ENCODE peak calls at places on chromosomes 13 and 19, in five cellular contexts. B is mesendoderm, F is HepG2, C is A549, S is H9. R is an unnamed sample.

GRCh38 chr13:32376642-32377418 is 51.1 kb downstream of the N4BP2L1 start:
- DNase-seq in F (no peak), C (no peak), S (no peak), B (no peak), R (no peak)

GRCh38 chr13:51614350-51614786 is 30.1 kb downstream of the WDFY2 start:
- DNase-seq in F (no peak), C (no peak), B (peak; percentile 31), S (no peak), R (peak; percentile 76)

GRCh38 chr19:49983645-49984229 is 22.8 kb upstream of the SIGLEC11 start:
- DNase-seq in C (peak; percentile 57), F (peak; percentile 58), S (peak; percentile 55), B (peak; percentile 37), R (peak; percentile 79)

GRCh38 chr13:89163081-89163480 is 1491.9 kb downstream of the SLITRK5 start:
- DNase-seq in S (no peak), C (no peak), B (no peak), F (no peak), R (no peak)

GRCh38 chr13:113742000-113742441 is 17.0 kb upstream of the TMEM255B start:
- DNase-seq in S (peak; percentile 63), B (peak; percentile 50), F (peak; percentile 95), C (peak; percentile 24), R (no peak)

GRCh38 chr19:19866599-19867248 is 1.0 kb downstream of the ZNF253 start:
- DNase-seq in F (peak; percentile 58), B (peak; percentile 95), S (peak; percentile 86), C (no peak), R (peak; percentile 84)

GRCh38 chr19:497476-497860 is 1.2 kb downstream of the MADCAM1 start:
- DNase-seq in S (no peak), B (no peak), F (no peak), C (no peak), R (no peak)

GRCh38 chr19:6412111-6412999 is 12.3 kb downstream of the KHSRP start:
- DNase-seq in F (peak; percentile 49), C (peak; percentile 31), S (peak; percentile 90), B (peak; percentile 67), R (peak; percentile 60)

GRCh38 chr13:41847216-41847615 is 113.7 kb downstream of the VWA8 start:
- DNase-seq in C (no peak), F (no peak), B (no peak), S (no peak), R (no peak)

GRCh38 chr19:1401138-1401888 is at the start of gene GAMT:
- DNase-seq in C (no peak), F (no peak), S (no peak), B (peak; percentile 40), R (peak; percentile 62)

GRCh38 chr13:60227168-60227567 is 63.4 kb upstream of the DIAPH3 start:
- DNase-seq in F (no peak), C (no peak), B (no peak), S (no peak), R (no peak)

GRCh38 chr19:18675779-18676178 is 7.7 kb upstream of the CRTC1 start:
- DNase-seq in F (no peak), C (no peak), B (peak; percentile 43), S (peak; percentile 56), R (peak; percentile 48)

GRCh38 chr13:50386527-50387123 is 371.4 kb downstream of the KCNRG start:
- DNase-seq in S (no peak), B (peak; percentile 22), F (no peak), C (no peak), R (no peak)

GRCh38 chr13:71760226-71760591 is 106.8 kb downstream of the DACH1 start:
- DNase-seq in S (no peak), F (no peak), B (no peak), C (no peak), R (no peak)
- H3K4me2 ChIP-seq in S (peak overlapping the region; percentile 39), F (no peak overlapping the region), B (no peak overlapping the region), C (no peak overlapping the region), R (no peak overlapping the region)

GRCh38 chr13:30864352-30865130 is 41.5 kb upstream of the MEDAG start:
- DNase-seq in S (no peak), C (no peak), B (peak; percentile 78), F (no peak), R (no peak)

GRCh38 chr13:30861836-30862467 is 44.1 kb upstream of the MEDAG start:
- DNase-seq in C (no peak), S (no peak), F (no peak), B (no peak), R (no peak)

GRCh38 chr13:30862707-30863106 is 43.4 kb upstream of the MEDAG start:
- DNase-seq in C (no peak), S (no peak), F (no peak), B (peak; percentile 42), R (no peak)

GRCh38 chr13:30863796-30864195 is 42.3 kb upstream of the MEDAG start:
- DNase-seq in S (peak; percentile 45), C (no peak), F (no peak), B (peak; percentile 39), R (no peak)

DNA sequence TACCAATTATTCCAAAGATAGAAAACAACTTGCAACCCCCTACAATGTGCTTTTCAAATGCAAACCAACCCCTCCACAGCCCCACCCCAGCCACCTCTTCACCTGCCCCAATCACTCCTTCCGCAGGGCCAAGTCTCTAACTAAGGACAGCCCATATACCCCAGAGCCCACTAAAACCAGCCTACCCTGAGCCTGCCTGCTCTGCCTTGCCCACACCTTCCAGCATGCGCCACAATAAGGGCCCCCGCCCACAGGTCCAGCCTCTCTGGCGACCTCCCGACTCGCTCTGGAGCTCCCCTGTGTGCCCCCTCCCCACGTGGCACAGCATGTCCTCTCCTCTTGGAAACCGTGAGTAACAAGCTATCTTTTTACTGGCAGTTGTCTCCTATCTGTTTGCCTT is 42.8 kb upstream of the MEDAG start:
- DNase-seq in C (no peak), F (no peak), S (peak; percentile 91), B (peak; percentile 53), R (no peak)
- H3K4me2 ChIP-seq in C (no peak overlapping the region), F (no peak overlapping the region), S (peak overlapping the region; percentile 98), B (peak overlapping the region; percentile 19), R (no peak overlapping the region)

GRCh38 chr13:97327071-97327470 is 104.9 kb downstream of the MBNL2 start:
- DNase-seq in C (no peak), S (no peak), F (no peak), B (no peak), R (no peak)

GRCh38 chr13:97329331-97329730 is 104.6 kb upstream of the RAP2A start:
- DNase-seq in F (no peak), B (peak; percentile 44), C (no peak), S (no peak), R (no peak)

GRCh38 chr13:97330448-97330847 is 103.5 kb upstream of the RAP2A start:
- DNase-seq in B (no peak), S (no peak), C (no peak), F (no peak), R (no peak)

GRCh38 chr13:97327521-97328221 is 105.5 kb downstream of the MBNL2 start:
- DNase-seq in B (no peak), C (no peak), S (no peak), F (no peak), R (no peak)

GRCh38 chr13:97328222-97328790 is 105.7 kb upstream of the RAP2A start:
- DNase-seq in C (peak; percentile 23), B (peak; percentile 98), S (peak; percentile 77), F (no peak), R (no peak)
- H3K4me2 ChIP-seq in C (peak overlapping the region; percentile 26), B (no peak overlapping the region), S (no peak overlapping the region), F (no peak overlapping the region), R (no peak overlapping the region)

GRCh38 chr19:10891360-10892108 is 20.2 kb downstream of the CARM1 start:
- DNase-seq in C (no peak), B (no peak), F (no peak), S (peak; percentile 26), R (no peak)
- H3K4me2 ChIP-seq in C (no peak overlapping the region), B (no peak overlapping the region), F (no peak overlapping the region), S (no peak overlapping the region), R (no peak overlapping the region)

GRCh38 chr13:98496239-98496668 is 80.7 kb downstream of the STK24 start:
- DNase-seq in F (peak; percentile 27), S (no peak), C (no peak), B (no peak), R (no peak)
- H3K4me2 ChIP-seq in F (peak overlapping the region; percentile 69), S (no peak overlapping the region), C (peak overlapping the region; percentile 69), B (no peak overlapping the region), R (no peak overlapping the region)

DNA sequence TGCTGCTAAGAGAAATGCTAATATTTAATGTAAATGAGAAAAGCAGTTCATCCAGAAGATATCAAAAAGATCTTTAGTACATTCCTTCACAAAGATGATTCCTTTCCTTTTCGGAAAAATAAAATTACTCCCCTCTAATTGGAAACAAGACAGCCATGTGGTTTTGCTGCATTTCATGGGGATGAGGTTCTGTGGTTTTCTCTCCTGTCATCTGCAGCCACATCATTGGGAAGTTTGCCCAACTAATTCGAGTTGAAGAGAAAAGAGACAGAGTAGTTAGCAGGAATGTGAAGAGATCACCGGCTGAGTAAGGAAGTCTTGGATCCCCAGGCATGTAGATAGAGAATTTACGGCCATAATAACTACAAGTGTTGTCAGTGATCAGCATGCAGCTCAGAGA is 122.1 kb downstream of the CYSLTR2 start:
- DNase-seq in C (no peak), S (no peak), B (peak; percentile 36), F (no peak), R (no peak)
- H3K4me2 ChIP-seq in C (no peak overlapping the region), S (no peak overlapping the region), B (no peak overlapping the region), F (no peak overlapping the region), R (no peak overlapping the region)

GRCh38 chr19:10243606-10244005 is 8.4 kb upstream of the MRPL4 start:
- DNase-seq in S (no peak), C (no peak), F (no peak), B (no peak), R (no peak)
- H3K4me2 ChIP-seq in S (no peak overlapping the region), C (no peak overlapping the region), F (peak overlapping the region; percentile 28), B (no peak overlapping the region), R (peak overlapping the region; percentile 88)

DNA sequence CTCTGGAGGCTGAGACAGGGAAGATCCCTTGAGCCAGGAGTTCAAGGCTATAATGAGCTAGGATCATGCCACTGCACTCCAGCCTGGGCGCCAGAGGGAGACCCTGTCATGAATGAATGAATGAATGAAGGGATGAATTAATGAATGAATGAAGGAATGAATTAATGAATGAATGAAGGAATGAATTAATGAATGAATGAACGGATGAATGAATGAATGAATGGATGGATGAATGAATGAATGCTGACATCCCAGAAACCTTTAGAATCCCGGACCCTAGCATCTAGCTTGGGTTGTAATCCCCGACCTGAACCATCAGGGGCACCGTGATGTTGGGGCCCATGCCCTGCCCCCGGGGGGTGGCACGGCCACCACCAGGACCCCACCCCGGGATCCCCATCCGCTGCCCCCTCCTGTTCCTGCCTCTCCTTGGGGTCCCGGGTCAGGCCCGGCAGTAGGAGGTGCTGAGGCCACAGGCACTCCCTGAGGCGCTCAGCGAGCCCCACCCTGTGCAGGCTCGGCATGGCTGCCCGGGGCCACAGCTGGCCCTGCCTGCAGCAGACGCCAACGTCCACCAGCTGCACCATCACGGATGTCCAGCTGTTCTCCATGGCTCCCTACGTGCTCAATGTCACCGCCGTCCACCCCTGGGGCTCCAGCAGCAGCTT is 3.4 kb downstream of the EBI3 start:
- DNase-seq in F (no peak), S (no peak), B (no peak), C (no peak), R (no peak)
- H3K4me2 ChIP-seq in F (peak overlapping the region; percentile 88), S (no peak overlapping the region), B (no peak overlapping the region), C (peak overlapping the region; percentile 46), R (no peak overlapping the region)

R was measured in OCI-LY7.